ENCODE peak calls at places on chromosomes 13 and 19, in six cellular contexts. One of them, this sample, is unnamed.

GRCh38 chr13:27171830-27172494 is 351 bp upstream of the USP12 start:
- DNase-seq in stomach: peak; percentile 95
- DNase-seq in GM12878: no peak
- DNase-seq in breast epithelium: peak; percentile 87
- DNase-seq in spleen: peak; percentile 100
- DNase-seq in upper lobe of left lung: peak; percentile 95
- DNase-seq in this sample: peak; percentile 64

GRCh38 chr13:69292789-69293425 is 814.7 kb upstream of the ATXN8OS start:
- DNase-seq in GM12878: no peak
- DNase-seq in stomach: no peak
- DNase-seq in upper lobe of left lung: no peak
- DNase-seq in breast epithelium: no peak
- DNase-seq in spleen: no peak
- DNase-seq in this sample: no peak

GRCh38 chr13:48594080-48594815 is 59.5 kb upstream of the CYSLTR2 start:
- DNase-seq in stomach: no peak
- DNase-seq in upper lobe of left lung: no peak
- DNase-seq in breast epithelium: no peak
- DNase-seq in spleen: no peak
- DNase-seq in GM12878: no peak
- DNase-seq in this sample: no peak

GRCh38 chr13:50911051-50911690 is 1.6 kb downstream of the RNASEH2B start:
- DNase-seq in stomach: no peak
- DNase-seq in upper lobe of left lung: no peak
- DNase-seq in GM12878: no peak
- DNase-seq in spleen: no peak
- DNase-seq in breast epithelium: no peak
- DNase-seq in this sample: peak; percentile 50

GRCh38 chr19:18932216-18932841 is 8.7 kb downstream of the HOMER3 start:
- DNase-seq in spleen: peak; percentile 94
- DNase-seq in stomach: peak; percentile 82
- DNase-seq in GM12878: no peak
- DNase-seq in upper lobe of left lung: peak; percentile 79
- DNase-seq in breast epithelium: peak; percentile 61
- DNase-seq in this sample: no peak

GRCh38 chr19:29054886-29055675 is 157.9 kb downstream of the UQCRFS1 start:
- DNase-seq in breast epithelium: no peak
- DNase-seq in upper lobe of left lung: no peak
- DNase-seq in GM12878: no peak
- DNase-seq in spleen: no peak
- DNase-seq in stomach: no peak
- DNase-seq in this sample: no peak

GRCh38 chr19:7869453-7869909 is 4.7 kb downstream of the PRR36 start:
- DNase-seq in upper lobe of left lung: peak; percentile 76
- DNase-seq in GM12878: no peak
- DNase-seq in spleen: peak; percentile 93
- DNase-seq in breast epithelium: peak; percentile 80
- DNase-seq in stomach: peak; percentile 82
- DNase-seq in this sample: peak; percentile 67

GRCh38 chr19:4694211-4694987 is 24.3 kb upstream of the MYDGF start:
- DNase-seq in breast epithelium: peak; percentile 93
- DNase-seq in upper lobe of left lung: no peak
- DNase-seq in spleen: no peak
- DNase-seq in stomach: peak; percentile 77
- DNase-seq in GM12878: no peak
- DNase-seq in this sample: no peak

GRCh38 chr13:59776924-59777690 is 386.6 kb downstream of the DIAPH3 start:
- DNase-seq in breast epithelium: no peak
- DNase-seq in stomach: no peak
- DNase-seq in upper lobe of left lung: no peak
- DNase-seq in GM12878: peak; percentile 17
- DNase-seq in spleen: no peak
- DNase-seq in this sample: no peak

GRCh38 chr13:29465741-29466293 is 129.7 kb downstream of the SLC7A1 start:
- DNase-seq in breast epithelium: no peak
- DNase-seq in GM12878: no peak
- DNase-seq in upper lobe of left lung: no peak
- DNase-seq in stomach: peak; percentile 31
- DNase-seq in spleen: peak; percentile 35
- DNase-seq in this sample: no peak

GRCh38 chr19:13027031-13027430 is 31.8 kb downstream of the NFIX start:
- DNase-seq in upper lobe of left lung: no peak
- DNase-seq in GM12878: no peak
- DNase-seq in breast epithelium: no peak
- DNase-seq in spleen: no peak
- DNase-seq in stomach: no peak
- DNase-seq in this sample: no peak

GRCh38 chr13:95497307-95497943 is 55.1 kb upstream of the CLDN10 start:
- DNase-seq in breast epithelium: no peak
- DNase-seq in stomach: no peak
- DNase-seq in spleen: no peak
- DNase-seq in GM12878: no peak
- DNase-seq in upper lobe of left lung: no peak
- DNase-seq in this sample: no peak

GRCh38 chr19:35459414-35460082 is 11.5 kb downstream of the FFAR2 start:
- DNase-seq in upper lobe of left lung: no peak
- DNase-seq in spleen: peak; percentile 80
- DNase-seq in breast epithelium: no peak
- DNase-seq in stomach: peak; percentile 70
- DNase-seq in GM12878: no peak
- DNase-seq in this sample: no peak

GRCh38 chr13:98476106-98476505 is 100.8 kb downstream of the STK24 start:
- DNase-seq in breast epithelium: no peak
- DNase-seq in GM12878: no peak
- DNase-seq in spleen: no peak
- DNase-seq in stomach: no peak
- DNase-seq in upper lobe of left lung: no peak
- DNase-seq in this sample: no peak

GRCh38 chr19:15378529-15379082 is 981 bp downstream of the AKAP8 start:
- DNase-seq in upper lobe of left lung: peak; percentile 69
- DNase-seq in stomach: peak; percentile 59
- DNase-seq in breast epithelium: no peak
- DNase-seq in spleen: peak; percentile 90
- DNase-seq in GM12878: no peak
- DNase-seq in this sample: no peak

GRCh38 chr19:15379083-15379995 is at the start of gene AKAP8:
- DNase-seq in stomach: peak; percentile 99
- DNase-seq in GM12878: peak; percentile 94
- DNase-seq in spleen: peak; percentile 99
- DNase-seq in upper lobe of left lung: peak; percentile 99
- DNase-seq in breast epithelium: peak; percentile 97
- DNase-seq in this sample: peak; percentile 97

GRCh38 chr19:15381864-15382263 is 2.3 kb upstream of the AKAP8 start:
- DNase-seq in spleen: no peak
- DNase-seq in stomach: no peak
- DNase-seq in GM12878: no peak
- DNase-seq in upper lobe of left lung: no peak
- DNase-seq in breast epithelium: no peak
- DNase-seq in this sample: no peak

GRCh38 chr19:15381429-15381828 is 1.8 kb upstream of the AKAP8 start:
- DNase-seq in GM12878: no peak
- DNase-seq in spleen: no peak
- DNase-seq in breast epithelium: no peak
- DNase-seq in upper lobe of left lung: no peak
- DNase-seq in stomach: no peak
- DNase-seq in this sample: no peak

DNA sequence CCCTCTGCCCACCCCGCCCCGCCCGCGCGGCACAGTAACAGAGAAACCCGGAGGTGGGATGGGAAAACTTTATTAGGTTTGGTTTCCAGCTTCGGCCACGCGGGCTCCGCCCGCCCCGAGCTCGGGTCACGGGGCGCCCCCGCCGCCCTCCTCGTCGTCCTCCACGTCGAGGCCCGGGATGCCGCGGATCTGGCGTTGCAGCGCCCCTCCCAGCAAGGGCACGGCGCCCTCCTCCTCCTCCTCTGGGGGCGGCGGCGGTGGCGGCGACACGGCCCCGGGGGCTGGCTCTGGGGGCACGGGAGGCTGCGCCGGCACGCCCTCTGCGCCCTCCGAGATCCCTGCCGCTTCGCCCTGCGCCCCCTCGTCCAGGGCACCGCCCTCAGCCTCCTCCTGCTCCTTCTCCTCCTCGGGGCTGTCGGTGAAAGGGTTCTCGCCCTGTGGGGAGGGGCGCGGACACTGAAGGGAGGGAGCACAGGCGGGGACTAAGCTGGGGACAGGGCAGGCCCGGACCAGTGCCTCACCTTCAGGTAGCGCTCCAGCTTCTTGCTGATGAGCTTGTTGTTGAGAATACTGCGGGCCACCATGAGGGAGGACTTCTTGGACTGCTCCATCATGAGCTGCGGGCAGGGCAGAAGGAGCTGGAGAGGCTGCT is 535 bp upstream of the AKAP8 start:
- DNase-seq in spleen: no peak
- DNase-seq in upper lobe of left lung: peak; percentile 48
- DNase-seq in stomach: peak; percentile 56
- DNase-seq in GM12878: no peak
- DNase-seq in breast epithelium: peak; percentile 67
- DNase-seq in this sample: no peak
- TF ChIP-seq POLR2AphosphoS5 in spleen: no peak
- TF ChIP-seq POLR2AphosphoS5 in upper lobe of left lung: no peak
- TF ChIP-seq POLR2AphosphoS5 in stomach: peak; percentile 29
- TF ChIP-seq POLR2AphosphoS5 in GM12878: no peak
- TF ChIP-seq POLR2AphosphoS5 in breast epithelium: no peak
- TF ChIP-seq POLR2AphosphoS5 in this sample: no peak

GRCh38 chr19:44476559-44477408 is 23.5 kb downstream of the ZNF180 start:
- DNase-seq in stomach: no peak
- DNase-seq in upper lobe of left lung: no peak
- DNase-seq in breast epithelium: no peak
- DNase-seq in GM12878: no peak
- DNase-seq in spleen: no peak
- DNase-seq in this sample: no peak
- TF ChIP-seq POLR2AphosphoS5 in stomach: no peak
- TF ChIP-seq POLR2AphosphoS5 in upper lobe of left lung: no peak
- TF ChIP-seq POLR2AphosphoS5 in breast epithelium: no peak
- TF ChIP-seq POLR2AphosphoS5 in GM12878: no peak
- TF ChIP-seq POLR2AphosphoS5 in spleen: no peak
- TF ChIP-seq POLR2AphosphoS5 in this sample: peak; percentile 38

GRCh38 chr19:16445238-16446107 is 26.3 kb downstream of the EPS15L1 start:
- DNase-seq in upper lobe of left lung: peak; percentile 62
- DNase-seq in stomach: no peak
- DNase-seq in GM12878: peak; percentile 90
- DNase-seq in spleen: peak; percentile 83
- DNase-seq in breast epithelium: no peak
- DNase-seq in this sample: peak; percentile 91

GRCh38 chr19:16441661-16442071 is 30.1 kb downstream of the EPS15L1 start:
- DNase-seq in breast epithelium: no peak
- DNase-seq in upper lobe of left lung: no peak
- DNase-seq in spleen: no peak
- DNase-seq in GM12878: no peak
- DNase-seq in stomach: no peak
- DNase-seq in this sample: peak; percentile 49

GRCh38 chr19:16446108-16447014 is 25.4 kb downstream of the EPS15L1 start:
- DNase-seq in spleen: peak; percentile 83
- DNase-seq in breast epithelium: no peak
- DNase-seq in stomach: no peak
- DNase-seq in GM12878: peak; percentile 77
- DNase-seq in upper lobe of left lung: no peak
- DNase-seq in this sample: no peak

GRCh38 chr19:16444273-16444597 is 27.5 kb downstream of the EPS15L1 start:
- DNase-seq in GM12878: no peak
- DNase-seq in spleen: no peak
- DNase-seq in breast epithelium: no peak
- DNase-seq in stomach: no peak
- DNase-seq in upper lobe of left lung: no peak
- DNase-seq in this sample: no peak

DNA sequence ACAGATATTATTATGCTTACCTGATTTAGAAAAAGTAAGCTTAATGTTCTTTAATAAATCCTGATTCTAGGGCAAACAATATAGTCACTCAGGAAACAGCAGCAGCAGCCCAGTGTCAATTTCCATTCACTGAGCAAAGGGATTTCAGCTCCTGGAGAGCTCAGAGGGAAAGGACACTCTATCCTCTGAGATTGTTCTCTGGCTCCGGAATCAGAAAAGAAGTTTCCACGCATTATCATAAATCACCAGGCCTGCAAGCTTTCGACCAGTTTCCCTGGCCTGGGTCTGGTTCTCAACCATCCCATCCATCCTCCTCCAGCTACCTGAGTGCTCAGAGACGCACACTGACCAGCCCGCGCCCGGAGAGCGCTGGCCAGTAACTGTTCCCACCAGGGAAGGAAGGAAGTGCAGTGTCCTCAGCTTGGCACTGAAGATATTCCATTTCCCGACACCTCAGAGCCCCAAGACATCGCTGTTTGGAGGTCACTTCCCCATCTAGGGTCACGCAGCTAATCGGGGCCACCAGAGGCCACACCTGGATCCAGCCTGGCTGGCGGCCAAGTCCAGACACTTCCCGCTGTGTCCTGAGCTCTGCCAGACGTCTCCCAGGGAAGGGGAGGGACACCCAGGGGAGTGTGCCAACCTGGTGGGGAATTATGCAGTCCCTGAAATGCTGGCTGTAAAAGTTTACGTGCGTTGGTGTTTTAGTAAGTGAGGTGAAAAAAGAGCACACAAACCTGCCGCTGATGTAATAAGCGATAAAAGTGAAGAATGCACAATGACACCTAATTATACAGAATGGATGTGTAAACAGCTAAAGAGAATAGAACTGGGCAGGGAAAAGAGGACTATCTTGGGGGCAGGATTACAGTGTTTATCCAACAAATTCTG is 29.1 kb downstream of the EPS15L1 start:
- DNase-seq in spleen: no peak
- DNase-seq in stomach: peak; percentile 60
- DNase-seq in upper lobe of left lung: no peak
- DNase-seq in breast epithelium: no peak
- DNase-seq in GM12878: no peak
- DNase-seq in this sample: no peak
- TF ChIP-seq POLR2AphosphoS5 in spleen: peak; percentile 36
- TF ChIP-seq POLR2AphosphoS5 in stomach: no peak
- TF ChIP-seq POLR2AphosphoS5 in upper lobe of left lung: peak; percentile 20
- TF ChIP-seq POLR2AphosphoS5 in breast epithelium: no peak
- TF ChIP-seq POLR2AphosphoS5 in GM12878: no peak
- TF ChIP-seq POLR2AphosphoS5 in this sample: no peak

GRCh38 chr19:15836595-15837398 is 21.3 kb upstream of the OR10H1 start:
- DNase-seq in spleen: peak; percentile 98
- DNase-seq in breast epithelium: peak; percentile 96
- DNase-seq in GM12878: peak; percentile 61
- DNase-seq in upper lobe of left lung: peak; percentile 97
- DNase-seq in stomach: peak; percentile 96
- DNase-seq in this sample: peak; percentile 99
- TF ChIP-seq POLR2AphosphoS5 in spleen: peak; percentile 94
- TF ChIP-seq POLR2AphosphoS5 in breast epithelium: peak; percentile 92
- TF ChIP-seq POLR2AphosphoS5 in GM12878: peak; percentile 88
- TF ChIP-seq POLR2AphosphoS5 in upper lobe of left lung: peak; percentile 88
- TF ChIP-seq POLR2AphosphoS5 in stomach: peak; percentile 88
- TF ChIP-seq POLR2AphosphoS5 in this sample: peak; percentile 76

DNA sequence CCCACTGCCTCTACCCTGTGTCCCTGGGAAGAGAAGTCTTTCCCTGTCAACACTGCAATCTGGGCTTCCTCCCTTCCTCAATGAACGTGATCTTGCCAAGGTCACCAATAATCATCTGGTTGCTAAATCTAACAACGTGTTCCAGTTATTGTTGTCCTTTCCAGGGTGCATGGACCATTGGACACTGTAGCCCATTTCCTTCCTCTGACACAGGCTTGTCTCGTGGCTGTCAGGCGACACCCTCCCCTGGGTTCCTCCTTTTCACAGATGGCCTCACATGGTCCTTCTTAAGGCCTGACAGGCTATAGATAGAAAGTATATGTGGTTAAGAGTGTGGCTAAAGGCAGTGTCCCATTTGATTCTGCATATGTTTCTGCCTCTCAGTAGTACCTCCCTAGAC is 67.7 kb upstream of the STARD13 start:
- DNase-seq in spleen: peak; percentile 83
- DNase-seq in breast epithelium: no peak
- DNase-seq in upper lobe of left lung: peak; percentile 82
- DNase-seq in stomach: no peak
- DNase-seq in GM12878: peak; percentile 11
- DNase-seq in this sample: no peak
- TF ChIP-seq POLR2AphosphoS5 in spleen: peak; percentile 22
- TF ChIP-seq POLR2AphosphoS5 in breast epithelium: peak; percentile 32
- TF ChIP-seq POLR2AphosphoS5 in upper lobe of left lung: peak; percentile 76
- TF ChIP-seq POLR2AphosphoS5 in stomach: no peak
- TF ChIP-seq POLR2AphosphoS5 in GM12878: no peak
- TF ChIP-seq POLR2AphosphoS5 in this sample: peak; percentile 69

This sample was measured in HL-60.